ENCODE peak calls at places on chromosomes 2 and 18, in seven cellular contexts. K is IMR-90, A is neuronal stem cell, O is H1, Y is H9, B is mesenchymal stem cell, V is trophoblast cell. S is an unnamed sample.
A peak's percentile ranks its signal among the peaks of the same experiment; 100 is the strongest.

GRCh38 chr2:96608459-96609455 is 29.4 kb downstream of the KANSL3 start:
- DNase-seq in Y (no peak), A (no peak), B (peak; percentile 81), K (peak; percentile 80), V (peak; percentile 35), O (no peak), S (no peak)

GRCh38 chr2:54114936-54115283 is 505 bp upstream of the ACYP2 start:
- DNase-seq in Y (no peak), O (no peak), K (no peak), V (no peak), B (no peak), A (no peak), S (no peak)

GRCh38 chr2:14501061-14501460 is 131.5 kb upstream of the LRATD1 start:
- DNase-seq in Y (no peak), V (no peak), K (no peak), A (no peak), O (no peak), B (no peak), S (no peak)

GRCh38 chr2:91442246-91442905 is 2750.9 kb downstream of the RPIA start:
- DNase-seq in B (no peak), K (no peak), Y (peak; percentile 20), O (no peak), V (peak; percentile 35), A (no peak), S (no peak)

GRCh38 chr2:237445611-237446332 is 31.8 kb upstream of the COL6A3 start:
- DNase-seq in B (no peak), Y (no peak), A (no peak), O (no peak), K (no peak), V (no peak), S (no peak)

GRCh38 chr18:12373032-12373770 is 3.8 kb downstream of the AFG3L2 start:
- DNase-seq in B (peak; percentile 19), K (no peak), V (no peak), O (no peak), Y (no peak), A (no peak), S (no peak)

GRCh38 chr18:27428120-27428519 is 243.0 kb upstream of the CHST9 start:
- DNase-seq in A (no peak), Y (peak; percentile 39), B (no peak), O (no peak), K (no peak), V (peak; percentile 17), S (peak; percentile 45)

GRCh38 chr2:105272176-105272575 is 30.6 kb downstream of the GPR45 start:
- DNase-seq in B (no peak), Y (no peak), A (no peak), K (no peak), V (no peak), O (no peak), S (no peak)

GRCh38 chr2:178327516-178327915 is 123.5 kb downstream of the PRKRA start:
- DNase-seq in B (peak; percentile 44), K (peak; percentile 64), V (no peak), Y (no peak), A (no peak), O (no peak), S (no peak)

GRCh38 chr2:25323612-25324189 is 18.0 kb downstream of the DNMT3A start:
- DNase-seq in B (peak; percentile 27), K (no peak), V (no peak), O (no peak), A (no peak), Y (no peak), S (no peak)

GRCh38 chr2:17626986-17627385 is 86.5 kb downstream of the VSNL1 start:
- DNase-seq in O (no peak), K (no peak), Y (no peak), B (no peak), V (peak; percentile 51), A (no peak), S (peak; percentile 86)

GRCh38 chr2:188966079-188966571 is 8.0 kb upstream of the COL3A1 start:
- DNase-seq in B (no peak), K (no peak), O (no peak), V (no peak), A (no peak), Y (no peak), S (no peak)

GRCh38 chr2:193294371-193294770 is 1099.6 kb upstream of the TMEFF2 start:
- DNase-seq in A (no peak), V (no peak), B (no peak), O (no peak), Y (no peak), K (no peak), S (no peak)

GRCh38 chr2:51795248-51795888 is 763.4 kb upstream of the NRXN1 start:
- DNase-seq in O (peak; percentile 17), V (peak; percentile 3), B (peak; percentile 6), K (no peak), A (peak; percentile 2), Y (peak; percentile 82), S (peak; percentile 77)

GRCh38 chr18:41992066-41992465 is 37.0 kb downstream of the PIK3C3 start:
- DNase-seq in A (no peak), K (no peak), O (no peak), Y (no peak), V (no peak), B (peak; percentile 2), S (no peak)

GRCh38 chr2:160157861-160158813 is 41.9 kb downstream of the ITGB6 start:
- DNase-seq in V (peak; percentile 99), B (peak; percentile 31), A (no peak), K (peak; percentile 37), Y (no peak), O (no peak), S (peak; percentile 85)

GRCh38 chr18:74050807-74051206 is 96.8 kb downstream of the FBXO15 start:
- DNase-seq in Y (no peak), A (no peak), K (no peak), B (no peak), O (no peak), V (no peak), S (no peak)

GRCh38 chr2:203547356-203547755 is 12.3 kb upstream of the RAPH1 start:
- DNase-seq in A (no peak), V (no peak), Y (no peak), O (no peak), B (no peak), K (no peak), S (no peak)

GRCh38 chr2:73028841-73029240 is 42.7 kb downstream of the SFXN5 start:
- DNase-seq in K (no peak), A (no peak), V (no peak), Y (no peak), B (no peak), O (no peak), S (no peak)

GRCh38 chr2:12416600-12416999 is 300.1 kb upstream of the TRIB2 start:
- DNase-seq in O (no peak), V (peak; percentile 6), Y (no peak), K (peak; percentile 48), B (no peak), A (no peak), S (peak; percentile 39)

GRCh38 chr2:218072002-218072401 is 2.9 kb downstream of the RUFY4 start:
- DNase-seq in A (no peak), B (no peak), O (no peak), Y (peak; percentile 18), V (no peak), K (no peak), S (no peak)

DNA sequence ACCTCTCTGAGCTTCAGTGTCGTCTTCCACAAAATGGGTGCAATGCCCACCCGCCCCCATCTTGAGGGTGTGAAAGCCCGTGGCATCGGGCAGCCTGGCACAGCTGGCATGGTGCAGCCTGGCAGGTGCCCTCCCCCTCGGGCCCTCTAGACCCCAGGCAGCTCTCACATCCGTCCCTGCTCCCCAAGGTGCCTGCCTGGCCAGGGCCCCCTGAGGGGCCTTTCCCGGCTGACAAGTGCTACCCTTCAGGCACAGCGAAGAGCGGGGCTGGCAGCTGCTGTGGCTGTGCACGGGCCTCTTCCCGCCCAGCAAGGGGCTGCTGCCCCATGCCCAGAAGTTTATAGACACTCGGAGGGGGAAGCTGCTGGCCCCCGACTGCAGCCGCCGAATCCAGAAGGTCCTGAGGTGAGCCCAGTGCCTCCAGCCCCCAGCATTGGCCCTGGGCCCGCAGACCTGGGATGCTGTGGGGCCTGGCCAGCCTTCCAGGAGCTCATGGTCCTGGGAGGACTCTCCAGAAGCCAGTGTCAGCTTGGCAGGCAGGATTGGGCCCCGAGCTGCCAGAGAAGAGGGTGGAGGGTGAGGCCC is 13.9 kb upstream of the GPR17 start:
- DNase-seq in A (no peak), Y (no peak), K (no peak), O (no peak), B (no peak), V (no peak), S (no peak)
- H4K8ac ChIP-seq in A (no peak overlapping the region), Y (no peak overlapping the region), K (no peak overlapping the region), O (peak overlapping the region; percentile 0), B (no peak overlapping the region), V (no peak overlapping the region), S (no peak overlapping the region)

DNA sequence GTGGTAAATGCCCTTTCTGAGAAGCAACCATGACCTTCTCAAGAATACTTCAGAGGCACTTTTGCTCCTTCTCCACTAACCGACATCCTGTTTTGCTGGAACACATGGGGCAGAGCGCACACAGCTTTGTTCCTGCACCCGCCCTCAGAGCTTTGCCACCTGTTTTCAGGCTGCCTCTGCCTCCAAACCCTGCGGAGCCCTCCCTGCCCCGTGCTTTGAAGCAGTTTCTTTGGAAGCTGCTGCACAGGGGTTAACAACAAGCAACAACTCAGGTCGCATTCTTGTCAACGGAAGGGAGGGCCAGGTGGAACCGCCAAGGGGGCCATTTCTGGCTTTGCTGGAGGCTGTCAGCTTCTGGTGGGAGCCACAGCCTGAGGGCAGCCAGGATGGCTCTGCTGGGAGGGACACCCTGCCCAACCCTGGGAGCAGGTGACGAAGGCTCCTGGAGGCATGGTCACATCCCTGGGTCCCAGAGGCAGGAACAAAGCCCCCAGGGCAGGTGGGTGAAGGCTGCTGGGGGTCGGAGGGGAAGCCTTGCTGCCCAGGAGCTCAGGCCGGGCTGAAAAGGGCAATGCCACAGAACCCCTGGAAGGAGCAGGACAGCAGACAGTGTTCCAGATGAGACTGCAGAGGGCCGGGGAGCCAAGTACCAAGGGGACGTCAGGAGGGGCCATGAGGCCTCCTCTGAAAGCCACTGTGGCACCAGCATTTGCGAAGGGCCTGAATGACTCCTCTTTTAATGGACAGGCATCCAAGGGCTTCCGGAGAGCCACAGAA is 46.8 kb downstream of the MRPS5 start:
- DNase-seq in A (no peak), O (no peak), V (no peak), Y (no peak), B (no peak), K (no peak), S (no peak)
- H3K4ac ChIP-seq in A (no peak overlapping the region), O (no peak overlapping the region), V (no peak overlapping the region), Y (no peak overlapping the region), B (no peak overlapping the region), K (no peak overlapping the region), S (no peak overlapping the region)

GRCh38 chr18:61334491-61334850 is 1.2 kb downstream of the CDH20 start:
- DNase-seq in O (no peak), K (no peak), V (no peak), B (no peak), A (no peak), Y (peak; percentile 34), S (no peak)
- H4K8ac ChIP-seq in O (peak overlapping the region; percentile 51), K (no peak overlapping the region), V (peak overlapping the region; percentile 13), B (no peak overlapping the region), A (no peak overlapping the region), Y (no peak overlapping the region), S (no peak overlapping the region)

DNA sequence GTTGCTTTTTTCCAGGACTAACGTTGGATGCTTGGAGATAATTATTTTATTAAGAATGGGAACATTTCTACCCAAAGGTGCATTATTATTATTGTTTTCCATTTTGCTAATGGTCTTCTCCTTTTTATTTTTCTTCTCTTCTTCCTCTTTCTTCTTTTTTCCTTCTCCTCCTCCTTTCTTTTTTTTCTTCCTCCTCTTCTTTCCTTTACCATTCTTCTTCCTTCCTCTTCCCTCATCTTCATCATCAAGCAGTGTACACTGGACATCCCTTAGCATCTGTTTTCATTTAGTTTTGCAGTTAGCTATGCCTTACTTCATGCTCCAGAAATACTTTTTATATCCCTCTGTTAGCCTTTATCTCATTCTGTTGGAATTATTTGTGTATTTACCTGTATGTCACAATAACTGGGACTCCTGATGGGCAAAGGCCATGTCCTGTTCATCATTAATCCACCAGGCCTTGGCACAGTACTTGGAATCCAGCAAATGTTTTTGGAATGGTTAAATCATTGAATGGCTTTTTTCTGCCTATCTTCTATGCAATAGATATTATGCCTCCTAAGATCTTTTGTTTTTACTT is 162.7 kb downstream of the CAMKMT start:
- DNase-seq in V (no peak), K (no peak), O (no peak), Y (no peak), A (no peak), B (no peak), S (no peak)
- H3K4ac ChIP-seq in V (no peak overlapping the region), K (no peak overlapping the region), O (no peak overlapping the region), Y (no peak overlapping the region), A (no peak overlapping the region), B (no peak overlapping the region), S (no peak overlapping the region)